ENCODE peak calls at places on chromosome X, in five cellular contexts. One of them, this sample, is unnamed.

GRCh38 chrX:154091678-154092077 is 5.8 kb downstream of the MECP2 start:
- DNase-seq in NCI-H1092: no peak
- DNase-seq in lower leg skin: no peak
- DNase-seq in sciatic nerve: no peak
- DNase-seq in activated T-helper 1 cell treated with Interleukin-2 at 50 U/mL for 16 hours: no peak
- DNase-seq in this sample: no peak

GRCh38 chrX:15714529-15714928 is 23.5 kb upstream of the CA5B start:
- DNase-seq in lower leg skin: no peak
- DNase-seq in NCI-H1092: no peak
- DNase-seq in sciatic nerve: no peak
- DNase-seq in activated T-helper 1 cell treated with Interleukin-2 at 50 U/mL for 16 hours: no peak
- DNase-seq in this sample: no peak

GRCh38 chrX:54180403-54180802 is 2.7 kb downstream of the FAM120C start:
- DNase-seq in sciatic nerve: no peak
- DNase-seq in NCI-H1092: no peak
- DNase-seq in activated T-helper 1 cell treated with Interleukin-2 at 50 U/mL for 16 hours: no peak
- DNase-seq in lower leg skin: no peak
- DNase-seq in this sample: no peak

GRCh38 chrX:150694738-150695410 is 1.7 kb downstream of the MTMR1 start:
- DNase-seq in sciatic nerve: no peak
- DNase-seq in lower leg skin: no peak
- DNase-seq in activated T-helper 1 cell treated with Interleukin-2 at 50 U/mL for 16 hours: no peak
- DNase-seq in NCI-H1092: no peak
- DNase-seq in this sample: no peak

GRCh38 chrX:24900234-24900633 is 115.5 kb downstream of the ARX start:
- DNase-seq in NCI-H1092: no peak
- DNase-seq in activated T-helper 1 cell treated with Interleukin-2 at 50 U/mL for 16 hours: no peak
- DNase-seq in lower leg skin: no peak
- DNase-seq in sciatic nerve: no peak
- DNase-seq in this sample: no peak

GRCh38 chrX:107712231-107713204 is 63.1 kb downstream of the TSC22D3 start:
- DNase-seq in lower leg skin: peak; percentile 65
- DNase-seq in sciatic nerve: no peak
- DNase-seq in activated T-helper 1 cell treated with Interleukin-2 at 50 U/mL for 16 hours: no peak
- DNase-seq in NCI-H1092: no peak
- DNase-seq in this sample: peak; percentile 35

GRCh38 chrX:31092476-31092875 is 20.6 kb upstream of the FTHL17 start:
- DNase-seq in activated T-helper 1 cell treated with Interleukin-2 at 50 U/mL for 16 hours: no peak
- DNase-seq in lower leg skin: no peak
- DNase-seq in sciatic nerve: no peak
- DNase-seq in NCI-H1092: no peak
- DNase-seq in this sample: no peak

GRCh38 chrX:153599192-153600031 is 473 bp upstream of the CCNQ start:
- DNase-seq in activated T-helper 1 cell treated with Interleukin-2 at 50 U/mL for 16 hours: peak; percentile 85
- DNase-seq in NCI-H1092: peak; percentile 88
- DNase-seq in sciatic nerve: peak; percentile 91
- DNase-seq in lower leg skin: peak; percentile 69
- DNase-seq in this sample: peak; percentile 95

GRCh38 chrX:27598312-27598711 is 8.2 kb downstream of the DCAF8L2 start:
- DNase-seq in activated T-helper 1 cell treated with Interleukin-2 at 50 U/mL for 16 hours: no peak
- DNase-seq in lower leg skin: no peak
- DNase-seq in NCI-H1092: no peak
- DNase-seq in sciatic nerve: no peak
- DNase-seq in this sample: no peak

GRCh38 chrX:128619490-128619889 is 567.3 kb upstream of the ACTRT1 start:
- DNase-seq in sciatic nerve: no peak
- DNase-seq in NCI-H1092: no peak
- DNase-seq in lower leg skin: no peak
- DNase-seq in activated T-helper 1 cell treated with Interleukin-2 at 50 U/mL for 16 hours: no peak
- DNase-seq in this sample: no peak

GRCh38 chrX:153102436-153102835 is 30.2 kb downstream of the PNMA6A start:
- DNase-seq in lower leg skin: no peak
- DNase-seq in sciatic nerve: no peak
- DNase-seq in NCI-H1092: no peak
- DNase-seq in activated T-helper 1 cell treated with Interleukin-2 at 50 U/mL for 16 hours: no peak
- DNase-seq in this sample: no peak

GRCh38 chrX:131816551-131817136 is 206.5 kb upstream of the STK26 start:
- DNase-seq in lower leg skin: peak; percentile 65
- DNase-seq in NCI-H1092: no peak
- DNase-seq in activated T-helper 1 cell treated with Interleukin-2 at 50 U/mL for 16 hours: peak; percentile 71
- DNase-seq in sciatic nerve: peak; percentile 89
- DNase-seq in this sample: no peak

GRCh38 chrX:49041683-49042529 is 1.3 kb downstream of the TFE3 start:
- DNase-seq in NCI-H1092: no peak
- DNase-seq in activated T-helper 1 cell treated with Interleukin-2 at 50 U/mL for 16 hours: no peak
- DNase-seq in sciatic nerve: no peak
- DNase-seq in lower leg skin: no peak
- DNase-seq in this sample: no peak

GRCh38 chrX:54413753-54414152 is 26.5 kb upstream of the TSR2 start:
- DNase-seq in sciatic nerve: no peak
- DNase-seq in activated T-helper 1 cell treated with Interleukin-2 at 50 U/mL for 16 hours: no peak
- DNase-seq in NCI-H1092: no peak
- DNase-seq in lower leg skin: no peak
- DNase-seq in this sample: no peak

GRCh38 chrX:38880460-38880859 is 79.2 kb downstream of the MID1IP1 start:
- DNase-seq in NCI-H1092: no peak
- DNase-seq in sciatic nerve: no peak
- DNase-seq in activated T-helper 1 cell treated with Interleukin-2 at 50 U/mL for 16 hours: no peak
- DNase-seq in lower leg skin: no peak
- DNase-seq in this sample: no peak

GRCh38 chrX:134632386-134632785 is 25.9 kb downstream of the PLAC1 start:
- DNase-seq in lower leg skin: no peak
- DNase-seq in NCI-H1092: no peak
- DNase-seq in sciatic nerve: no peak
- DNase-seq in activated T-helper 1 cell treated with Interleukin-2 at 50 U/mL for 16 hours: no peak
- DNase-seq in this sample: no peak

GRCh38 chrX:10189317-10190268 is 32.8 kb downstream of the CLCN4 start:
- DNase-seq in sciatic nerve: peak; percentile 90
- DNase-seq in NCI-H1092: peak; percentile 66
- DNase-seq in activated T-helper 1 cell treated with Interleukin-2 at 50 U/mL for 16 hours: peak; percentile 62
- DNase-seq in lower leg skin: peak; percentile 62
- DNase-seq in this sample: no peak